ENCODE peak calls at places on chromosomes 11 and 22, in five cellular contexts. T is HepG2, E is H1, G is K562, O is GM12878. I is an unnamed sample.

GRCh38 chr11:126197277-126197939 is 14.0 kb downstream of the RPUSD4 start:
- DNase-seq in E (no peak), O (no peak), G (no peak), T (no peak), I (no peak)

GRCh38 chr22:31870890-31871289 is 73.4 kb upstream of the YWHAH start:
- DNase-seq in G (no peak), E (no peak), O (no peak), T (no peak), I (no peak)

GRCh38 chr11:89279176-89279575 is 101.5 kb downstream of the TYR start:
- DNase-seq in T (no peak), O (no peak), E (no peak), G (no peak), I (no peak)

GRCh38 chr11:60951611-60951908 is 416 bp downstream of the SLC15A3 start:
- DNase-seq in G (no peak), O (no peak), T (no peak), E (no peak), I (no peak)

GRCh38 chr22:21766933-21767462 is 31.4 kb upstream of the YPEL1 start:
- DNase-seq in O (no peak), G (no peak), T (no peak), E (no peak), I (no peak)

GRCh38 chr11:35525501-35526175 is at the start of gene PAMR1:
- DNase-seq in E (peak; percentile 54), O (no peak), G (no peak), T (no peak), I (no peak)

GRCh38 chr22:16914006-16914405 is 88.8 kb upstream of the XKR3 start:
- DNase-seq in O (no peak), G (no peak), T (no peak), E (no peak), I (no peak)

GRCh38 chr11:122733301-122733686 is 77.8 kb downstream of the UBASH3B start:
- DNase-seq in T (no peak), E (no peak), G (no peak), O (no peak), I (no peak)

GRCh38 chr11:78742430-78742829 is 167.8 kb upstream of the NARS2 start:
- DNase-seq in O (no peak), G (no peak), E (no peak), T (no peak), I (no peak)

GRCh38 chr11:125982348-125982730 is 36.5 kb downstream of the VSIG10L2 start:
- DNase-seq in T (no peak), G (no peak), O (no peak), E (no peak), I (no peak)

DNA sequence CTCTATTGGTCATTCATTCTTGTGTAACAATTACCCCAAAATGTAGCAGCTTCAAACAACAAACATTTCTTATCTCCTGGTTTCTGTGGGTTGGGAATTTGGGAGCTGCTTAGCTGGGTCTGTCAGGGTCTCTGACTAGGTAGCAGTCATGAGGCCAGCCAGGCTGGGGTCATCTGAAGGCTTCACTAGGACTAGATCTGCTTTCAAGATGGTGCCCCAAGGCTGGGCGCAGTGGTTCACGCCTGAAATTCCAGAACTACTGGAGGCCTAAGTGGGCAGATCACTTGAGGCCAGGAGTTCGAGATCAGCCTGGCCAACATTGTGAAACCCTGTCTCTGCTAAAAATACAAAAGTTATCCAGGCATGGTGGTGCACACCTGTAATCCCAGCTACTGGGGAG is 13.1 kb upstream of the SPDYC start:
- DNase-seq in T (no peak), O (no peak), G (no peak), E (no peak), I (no peak)
- H3K4me1 ChIP-seq in T (peaks cover 17% of the 10 kb centered on the region), O (peaks cover 22% of the 10 kb centered on the region), G (peaks cover 7% of the 10 kb centered on the region), E (no peaks in the 10 kb centered on the region), I (no peaks in the 10 kb centered on the region)

DNA sequence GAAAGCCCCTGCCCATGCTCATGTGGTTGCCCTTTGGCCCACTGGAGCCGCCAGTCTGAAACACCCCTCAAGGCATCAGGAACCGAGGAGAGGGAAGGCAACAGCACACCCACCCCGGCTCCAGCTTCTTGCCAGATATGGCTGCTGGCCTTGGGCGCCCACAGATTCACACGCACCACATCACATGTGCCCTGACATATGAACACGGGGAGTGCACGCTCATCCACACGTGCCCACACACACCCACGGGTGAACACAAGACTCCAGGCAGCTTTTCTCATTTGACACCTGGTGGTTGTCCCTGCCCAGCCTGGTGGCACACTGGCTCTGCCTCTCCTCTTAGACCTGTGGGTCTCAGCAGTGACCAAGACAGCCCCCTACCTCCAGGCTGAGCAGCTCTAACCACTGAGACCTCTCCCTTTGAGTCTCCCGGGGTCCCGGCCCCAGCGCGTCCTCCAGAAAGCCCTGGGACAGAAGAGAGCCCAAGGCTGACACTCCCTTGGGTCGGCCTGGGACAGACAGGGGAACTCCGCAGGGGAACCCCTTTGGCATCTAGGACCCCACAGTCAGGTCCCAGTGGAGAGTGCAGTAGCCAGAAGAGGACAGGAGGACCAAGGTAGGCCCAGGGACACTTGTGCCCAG is 2.7 kb upstream of the MAPK12 start:
- DNase-seq in G (no peak), E (no peak), O (no peak), T (no peak), I (no peak)
- TF ChIP-seq GABPA in G (no peak), E (no peak), O (no peak), T (no peak), I (no peak)

GRCh38 chr22:36573815-36574350 is 44.9 kb upstream of the EIF3D start:
- DNase-seq in T (no peak), G (no peak), E (no peak), O (no peak), I (no peak)

GRCh38 chr22:36577019-36577418 is 48.1 kb upstream of the EIF3D start:
- DNase-seq in E (no peak), O (no peak), T (peak; percentile 3), G (no peak), I (no peak)

GRCh38 chr22:36569999-36570398 is 41.0 kb upstream of the EIF3D start:
- DNase-seq in G (peak; percentile 22), E (peak; percentile 38), O (no peak), T (peak; percentile 18), I (peak; percentile 76)

GRCh38 chr22:36568846-36569245 is 39.9 kb upstream of the EIF3D start:
- DNase-seq in E (no peak), T (no peak), G (no peak), O (no peak), I (no peak)

GRCh38 chr22:36571991-36572390 is 43.0 kb upstream of the EIF3D start:
- DNase-seq in E (no peak), O (no peak), T (no peak), G (no peak), I (no peak)
- TF ChIP-seq RAD21 in E (no peak), O (no peak), T (no peak), G (no peak), I (no peak)

DNA sequence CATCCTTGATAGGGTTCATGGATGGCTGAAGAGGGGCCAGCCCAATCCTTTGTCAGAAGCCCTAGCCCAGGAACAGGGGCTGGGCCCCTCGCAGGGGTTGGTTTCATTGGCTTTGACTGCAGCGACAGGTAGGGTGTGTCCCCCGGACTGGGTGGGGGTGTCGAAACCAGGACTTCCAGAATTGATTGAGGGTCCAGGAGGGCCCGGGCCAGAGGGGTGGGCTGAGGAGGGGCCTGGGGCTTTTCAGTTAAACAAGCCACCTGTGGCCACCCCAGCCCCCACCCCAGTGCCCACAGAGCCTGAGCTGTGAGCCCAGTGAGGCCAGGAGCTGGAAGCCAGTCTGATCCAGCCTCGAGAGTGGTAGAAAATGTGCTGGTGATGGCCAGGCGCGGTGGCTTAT is 18.1 kb upstream of the PRR5 start:
- DNase-seq in O (no peak), G (no peak), E (no peak), T (no peak), I (no peak)
- H3K4me1 ChIP-seq in O (peaks cover 46% of the 10 kb centered on the region), G (peaks cover 62% of the 10 kb centered on the region), E (no peaks in the 10 kb centered on the region), T (peaks cover 72% of the 10 kb centered on the region), I (peaks cover 16% of the 10 kb centered on the region)